ENCODE peak calls at places on chromosome X, in nine cellular contexts. B is PC-3; F is islet precursor cell; T is stimulated activated CD8-positive, alpha-beta memory T cell treated with anti-CD3 and anti-CD28 coated beads, Interleukin-2, amount 100 ng/mL, for 48 hours; Q is stimulated activated CD4-positive, alpha-beta T cell treated with anti-CD3 and anti-CD28 coated beads, Interleukin-15, amount 100 ng/mL, for 1 hour; S is G401; H is naive thymus-derived CD4-positive, alpha-beta T cell; J is GM13977; A is T-helper 1 cell. R is an unnamed sample.

GRCh38 chrX:118973389-118974087 is 880 bp upstream of the LONRF3 start:
- DNase-seq in B (peak; percentile 4), F (no peak), T (no peak), Q (no peak), S (peak; percentile 36), H (no peak), J (no peak), A (no peak), R (no peak)

GRCh38 chrX:35076061-35076460 is 133.5 kb downstream of the FAM47B start:
- DNase-seq in B (no peak), F (no peak), T (no peak), Q (no peak), S (no peak), H (no peak), J (no peak), A (no peak), R (no peak)

GRCh38 chrX:1542994-1543725 is 6.2 kb upstream of the P2RY8 start:
- DNase-seq in B (no peak), F (no peak), T (no peak), Q (no peak), S (no peak), H (no peak), J (no peak), A (no peak), R (no peak)

GRCh38 chrX:373641-374471 is 12.9 kb downstream of the PPP2R3B start:
- DNase-seq in B (no peak), F (peak; percentile 69), T (no peak), Q (peak; percentile 28), S (peak; percentile 10), H (peak; percentile 16), J (no peak), A (no peak), R (peak; percentile 51)

GRCh38 chrX:77640702-77641101 is 145.3 kb downstream of the ATRX start:
- DNase-seq in B (no peak), F (no peak), T (no peak), Q (no peak), S (no peak), H (no peak), J (peak; percentile 7), A (peak; percentile 19), R (peak; percentile 7)

GRCh38 chrX:39242187-39242586 is 440.9 kb downstream of the MID1IP1 start:
- DNase-seq in B (peak; percentile 59), F (peak; percentile 57), T (no peak), Q (no peak), S (peak; percentile 39), H (no peak), J (peak; percentile 10), A (peak; percentile 13), R (peak; percentile 23)

GRCh38 chrX:29488919-29489318 is 726.4 kb upstream of the MAGEB2 start:
- DNase-seq in B (no peak), F (no peak), T (no peak), Q (no peak), S (no peak), H (no peak), J (no peak), A (no peak), R (no peak)

GRCh38 chrX:39616098-39616729 is 481.5 kb downstream of the BCOR start:
- DNase-seq in B (no peak), F (no peak), T (no peak), Q (no peak), S (no peak), H (no peak), J (peak; percentile 40), A (no peak), R (peak; percentile 31)

R was measured in GM20000.